ENCODE peak calls at places on chromosomes 1 and 21, in ten cellular contexts. P is neural crest cell; C is ovary; E is GM10248; I is NCI-H774; Z is DND-41; H is T1000; R is fibroblast of lung; K is activated naive CD4-positive, alpha-beta T cell; B is body of pancreas. M is an unnamed sample.

GRCh38 chr21:31660134-31660565 is 657 bp downstream of the SOD1 start:
- DNase-seq in P (peak), C (peak), E (peak), I (no peak), Z (peak), H (peak), R (peak), K (no peak), B (no peak), M (peak)

GRCh38 chr21:32377991-32378390 is 14.8 kb downstream of the URB1 start:
- DNase-seq in P (no peak), C (no peak), E (no peak), I (no peak), Z (no peak), H (no peak), R (no peak), K (no peak), B (no peak), M (peak)

GRCh38 chr1:232810856-232811255 is 5.6 kb downstream of the MAP10 start:
- DNase-seq in P (no peak), C (no peak), E (no peak), I (no peak), Z (no peak), H (no peak), R (peak), K (no peak), B (no peak), M (no peak)

GRCh38 chr21:20377250-20377649 is 621.0 kb upstream of the NCAM2 start:
- DNase-seq in P (no peak), C (no peak), E (no peak), I (no peak), Z (no peak), H (no peak), R (no peak), K (no peak), B (no peak), M (no peak)

GRCh38 chr1:32892368-32893197 is 6.3 kb downstream of the HPCA start:
- DNase-seq in P (peak), C (peak), E (peak), I (peak), Z (no peak), H (no peak), R (peak), K (no peak), B (no peak), M (no peak)

GRCh38 chr1:28594661-28595411 is 2.8 kb downstream of the RAB42 start:
- DNase-seq in P (no peak), C (no peak), E (no peak), I (no peak), Z (no peak), H (peak), R (no peak), K (no peak), B (peak), M (no peak)

GRCh38 chr1:180197231-180197630 is 32.8 kb upstream of the LHX4 start:
- DNase-seq in P (no peak), C (no peak), E (no peak), I (no peak), Z (no peak), H (no peak), R (no peak), K (no peak), B (no peak), M (no peak)

GRCh38 chr1:157409927-157410326 is 142.4 kb downstream of the FCRL5 start:
- DNase-seq in P (no peak), C (no peak), E (no peak), I (no peak), Z (no peak), H (no peak), R (no peak), K (no peak), B (no peak), M (no peak)

M was measured in SK-MEL-5.